ENCODE peak calls at places on chromosomes 3 and 15, in six cellular contexts. N is hepatocyte, E is GM06990, Q is GM12865, W is cardiac fibroblast, I is thoracic aorta. F is an unnamed sample.
A peak's percentile ranks its signal among the peaks of the same experiment; 100 is the strongest.

GRCh38 chr3:151228291-151229125 is 25.5 kb upstream of the GPR171 start:
- DNase-seq in N (peak; percentile 39), E (no peak), Q (peak; percentile 9), W (peak; percentile 84), I (no peak), F (peak; percentile 67)

GRCh38 chr15:33132722-33133345 is 61.7 kb downstream of the FMN1 start:
- DNase-seq in N (peak; percentile 73), E (no peak), Q (peak; percentile 31), W (peak; percentile 82), I (no peak), F (peak; percentile 86)

GRCh38 chr3:151198849-151199248 is 4.2 kb downstream of the GPR171 start:
- DNase-seq in N (no peak), E (no peak), Q (no peak), W (no peak), I (no peak), F (no peak)

GRCh38 chr3:46660003-46660402 is 33.5 kb downstream of the ALS2CL start:
- DNase-seq in N (no peak), E (no peak), Q (no peak), W (no peak), I (no peak), F (no peak)

GRCh38 chr3:43063114-43063513 is 42.8 kb downstream of the POMGNT2 start:
- DNase-seq in N (no peak), E (no peak), Q (no peak), W (no peak), I (no peak), F (no peak)

GRCh38 chr15:74174966-74175270 is 1.4 kb downstream of the ISLR start:
- DNase-seq in N (no peak), E (no peak), Q (no peak), W (no peak), I (no peak), F (no peak)

GRCh38 chr3:187669675-187670504 is at the start of gene SST:
- DNase-seq in N (peak; percentile 82), E (no peak), Q (peak; percentile 8), W (peak; percentile 55), I (no peak), F (peak; percentile 80)

GRCh38 chr15:78374436-78375393 is 34.6 kb downstream of the CRABP1 start:
- DNase-seq in N (peak; percentile 85), E (no peak), Q (peak; percentile 13), W (no peak), I (no peak), F (no peak)

GRCh38 chr3:54986294-54986693 is 58.4 kb upstream of the LRTM1 start:
- DNase-seq in N (no peak), E (no peak), Q (no peak), W (no peak), I (no peak), F (no peak)

GRCh38 chr3:29555590-29555989 is 274.7 kb downstream of the RBMS3 start:
- DNase-seq in N (no peak), E (no peak), Q (no peak), W (peak; percentile 65), I (no peak), F (no peak)

GRCh38 chr3:162337630-162338029 is 841.0 kb downstream of the OTOL1 start:
- DNase-seq in N (no peak), E (no peak), Q (no peak), W (peak; percentile 12), I (no peak), F (no peak)

GRCh38 chr3:42507751-42508335 is 5.4 kb downstream of the VIPR1 start:
- DNase-seq in N (no peak), E (no peak), Q (no peak), W (no peak), I (no peak), F (no peak)

GRCh38 chr15:54131410-54131809 is 153.2 kb downstream of the UNC13C start:
- DNase-seq in N (no peak), E (no peak), Q (no peak), W (peak; percentile 27), I (no peak), F (no peak)

GRCh38 chr15:27665002-27665401 is 434.1 kb downstream of the OCA2 start:
- DNase-seq in N (no peak), E (no peak), Q (no peak), W (no peak), I (no peak), F (no peak)

GRCh38 chr15:70704166-70704565 is 59.2 kb downstream of the UACA start:
- DNase-seq in N (no peak), E (no peak), Q (no peak), W (no peak), I (no peak), F (no peak)

DNA sequence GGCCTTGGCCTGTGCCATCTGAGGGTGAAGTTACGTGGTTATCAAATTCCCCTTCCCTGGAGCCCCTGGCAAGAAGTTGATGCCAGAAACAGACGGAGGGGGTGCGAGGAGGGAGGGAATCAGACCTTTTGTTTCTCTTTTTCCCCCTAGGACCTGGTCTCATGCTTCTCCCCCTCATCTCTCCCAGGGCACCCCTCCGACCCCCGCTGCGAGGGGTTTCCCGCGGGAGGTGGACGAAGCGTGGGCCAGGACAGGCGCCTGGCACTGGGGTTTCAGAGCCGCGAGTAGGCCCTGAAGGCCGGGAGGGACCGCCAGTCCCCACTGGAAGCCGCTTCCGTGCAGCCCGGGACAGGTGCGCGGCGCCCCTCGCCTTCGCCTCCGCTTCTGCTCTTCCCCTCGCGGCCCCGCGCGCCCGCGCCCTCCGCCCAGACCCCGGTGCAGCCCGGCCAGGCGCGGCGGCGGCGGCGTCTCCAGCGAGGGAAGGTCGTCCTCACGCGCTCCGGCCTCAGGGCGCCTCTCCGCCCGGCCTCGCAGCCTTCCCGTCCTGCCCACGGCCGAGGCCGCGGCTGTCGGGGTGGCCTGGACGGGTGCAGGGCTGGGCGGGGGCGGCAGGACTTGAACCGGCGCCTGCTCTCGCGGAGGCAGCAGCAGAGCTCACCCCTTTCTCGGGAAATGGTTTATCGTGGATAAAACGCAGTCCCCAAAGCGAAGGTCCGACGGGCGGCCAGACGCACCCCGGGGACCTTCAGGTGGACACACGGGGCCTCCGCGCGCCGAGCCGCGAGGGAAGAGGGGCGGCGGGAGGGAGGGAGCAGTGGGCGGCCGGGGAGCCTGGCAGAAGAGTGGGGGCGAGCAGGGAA is 31.5 kb upstream of the ADAMTS17 start:
- DNase-seq in N (peak; percentile 6), E (no peak), Q (no peak), W (no peak), I (no peak), F (no peak)
- H3K4me3 ChIP-seq in N (peak overlapping the region; percentile 49), E (no peak overlapping the region), Q (no peak overlapping the region), W (no peak overlapping the region), I (peak overlapping the region; percentile 82), F (no peak overlapping the region)

GRCh38 chr3:126300761-126301481 is 56.3 kb downstream of the KLF15 start:
- DNase-seq in N (no peak), E (no peak), Q (no peak), W (no peak), I (peak; percentile 50), F (no peak)

GRCh38 chr3:126305427-126305826 is 51.8 kb downstream of the KLF15 start:
- DNase-seq in N (no peak), E (no peak), Q (no peak), W (peak; percentile 53), I (no peak), F (no peak)

GRCh38 chr3:126304704-126305103 is 52.5 kb downstream of the KLF15 start:
- DNase-seq in N (no peak), E (no peak), Q (no peak), W (peak; percentile 70), I (no peak), F (no peak)

GRCh38 chr3:126304291-126304690 is 52.9 kb downstream of the KLF15 start:
- DNase-seq in N (no peak), E (no peak), Q (no peak), W (no peak), I (no peak), F (no peak)

DNA sequence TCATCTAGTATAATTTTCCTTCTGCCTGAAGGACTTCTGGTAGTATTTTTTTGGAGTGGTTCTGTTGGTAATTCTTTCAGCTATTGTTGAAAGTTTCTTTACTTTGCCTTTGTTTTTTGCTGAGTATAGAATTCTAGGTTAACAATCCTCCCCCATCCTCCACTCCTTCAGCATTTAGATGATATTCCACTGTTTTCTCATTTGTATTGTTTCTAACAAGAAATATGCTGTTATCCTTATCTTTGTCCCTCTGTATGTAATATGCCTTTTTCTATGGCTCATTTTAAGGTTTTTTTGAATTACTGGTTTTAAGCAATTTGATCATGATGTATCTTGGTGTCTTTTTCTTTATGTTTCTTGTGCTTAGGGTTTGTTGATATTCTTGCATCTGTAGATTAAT is 53.9 kb downstream of the KLF15 start:
- DNase-seq in N (no peak), E (no peak), Q (no peak), W (no peak), I (no peak), F (no peak)
- TF ChIP-seq CTCF in N (no peak), E (no peak), Q (no peak), W (no peak), I (no peak), F (no peak)

GRCh38 chr3:31539275-31539674 is 6.5 kb downstream of the STT3B start:
- DNase-seq in N (no peak), E (no peak), Q (no peak), W (no peak), I (no peak), F (no peak)

GRCh38 chr3:31534036-31534435 is 1.3 kb downstream of the STT3B start:
- DNase-seq in N (peak; percentile 26), E (no peak), Q (peak; percentile 47), W (no peak), I (no peak), F (peak; percentile 14)

GRCh38 chr3:31532587-31533168 is at the start of gene STT3B:
- DNase-seq in N (peak; percentile 86), E (peak; percentile 92), Q (peak; percentile 93), W (peak; percentile 86), I (peak; percentile 31), F (peak; percentile 94)

GRCh38 chr3:31533169-31533870 is 595 bp downstream of the STT3B start:
- DNase-seq in N (peak; percentile 77), E (peak; percentile 71), Q (peak; percentile 67), W (peak; percentile 25), I (no peak), F (no peak)

DNA sequence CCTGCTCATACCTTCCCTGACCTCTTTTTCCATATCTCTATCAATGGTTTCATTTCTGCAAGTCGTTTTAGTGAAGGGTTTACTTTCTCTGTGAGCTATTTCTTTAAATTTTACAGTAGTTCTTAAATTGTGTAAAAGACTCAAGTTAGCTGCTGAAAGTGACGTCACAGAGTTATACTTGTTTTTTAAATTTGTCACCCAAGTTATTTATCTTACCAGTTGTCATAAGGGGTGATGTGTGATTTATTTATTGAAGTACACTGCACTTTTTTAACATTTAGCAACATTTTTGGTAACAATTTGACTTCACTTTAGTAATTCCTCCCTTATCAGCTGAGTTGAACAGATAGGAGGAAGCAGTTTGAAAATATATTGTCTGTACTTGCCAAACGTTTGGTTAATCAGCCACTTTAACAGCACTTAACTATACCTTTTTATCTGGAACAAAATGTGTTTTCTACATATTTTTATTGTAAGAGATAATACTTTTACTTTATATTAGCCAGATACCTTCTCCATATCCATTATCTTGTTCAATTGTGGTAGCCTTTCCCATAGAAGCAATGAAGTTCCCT is 3.8 kb downstream of the STT3B start:
- DNase-seq in N (no peak), E (no peak), Q (no peak), W (peak; percentile 13), I (no peak), F (no peak)
- H3K4me3 ChIP-seq in N (no peak overlapping the region), E (peak overlapping the region; percentile 28), Q (peak overlapping the region; percentile 10), W (no peak overlapping the region), I (peak overlapping the region; percentile 83), F (no peak overlapping the region)

DNA sequence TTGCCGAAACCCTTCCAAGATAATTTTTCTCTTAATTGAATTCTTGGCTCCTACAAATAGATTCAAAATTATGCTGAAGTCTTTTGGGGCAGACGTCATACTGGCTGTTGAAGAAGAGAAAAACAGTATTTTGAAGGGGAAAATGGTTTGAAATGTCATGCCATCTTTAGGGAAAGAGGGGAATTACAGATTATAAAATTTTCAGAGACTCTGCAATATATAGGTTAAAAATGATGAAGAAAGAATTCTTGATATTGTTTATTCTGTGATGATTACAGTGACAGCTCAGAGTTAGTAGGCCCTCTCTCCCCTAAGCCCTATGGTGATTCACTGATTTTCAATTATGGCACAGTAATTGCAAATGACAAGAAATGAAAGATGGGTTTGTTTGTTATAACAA is 86.1 kb downstream of the CGNL1 start:
- DNase-seq in N (no peak), E (no peak), Q (no peak), W (peak; percentile 38), I (no peak), F (peak; percentile 60)
- TF ChIP-seq CTCF in N (peak; percentile 40), E (no peak), Q (no peak), W (peak; percentile 30), I (peak; percentile 23), F (peak; percentile 33)

F was measured in foreskin fibroblast.